ENCODE peak calls at places on chromosome 3, in nine cellular contexts. One of them, this sample, is unnamed.

GRCh38 chr3:39962566-39962965 is 153.2 kb downstream of the MYRIP start:
- DNase-seq in fibroblast of the aortic adventitia: peak
- DNase-seq in SK-N-SH: no peak
- DNase-seq in endothelial cell: no peak
- DNase-seq in astrocyte: peak
- DNase-seq in CD4-positive, alpha-beta T cell: no peak
- DNase-seq in HFFc6: no peak
- DNase-seq in mammary epithelial cell: no peak
- DNase-seq in breast epithelium: no peak
- DNase-seq in this sample: no peak

GRCh38 chr3:67691207-67691606 is 36.8 kb upstream of the SUCLG2 start:
- DNase-seq in CD4-positive, alpha-beta T cell: no peak
- DNase-seq in HFFc6: no peak
- DNase-seq in astrocyte: no peak
- DNase-seq in mammary epithelial cell: no peak
- DNase-seq in endothelial cell: no peak
- DNase-seq in fibroblast of the aortic adventitia: no peak
- DNase-seq in breast epithelium: no peak
- DNase-seq in SK-N-SH: no peak
- DNase-seq in this sample: no peak

GRCh38 chr3:171932153-171932567 is 89.0 kb downstream of the TMEM212 start:
- DNase-seq in fibroblast of the aortic adventitia: no peak
- DNase-seq in endothelial cell: no peak
- DNase-seq in CD4-positive, alpha-beta T cell: no peak
- DNase-seq in SK-N-SH: no peak
- DNase-seq in HFFc6: no peak
- DNase-seq in mammary epithelial cell: no peak
- DNase-seq in breast epithelium: no peak
- DNase-seq in astrocyte: no peak
- DNase-seq in this sample: no peak

GRCh38 chr3:10951295-10951926 is 41.1 kb upstream of the SLC6A1 start:
- DNase-seq in astrocyte: no peak
- DNase-seq in mammary epithelial cell: no peak
- DNase-seq in HFFc6: no peak
- DNase-seq in CD4-positive, alpha-beta T cell: no peak
- DNase-seq in endothelial cell: no peak
- DNase-seq in breast epithelium: no peak
- DNase-seq in fibroblast of the aortic adventitia: no peak
- DNase-seq in SK-N-SH: no peak
- DNase-seq in this sample: no peak

GRCh38 chr3:53705774-53706173 is 140.4 kb downstream of the CHDH start:
- DNase-seq in CD4-positive, alpha-beta T cell: no peak
- DNase-seq in endothelial cell: no peak
- DNase-seq in mammary epithelial cell: no peak
- DNase-seq in SK-N-SH: no peak
- DNase-seq in astrocyte: no peak
- DNase-seq in HFFc6: no peak
- DNase-seq in breast epithelium: no peak
- DNase-seq in fibroblast of the aortic adventitia: no peak
- DNase-seq in this sample: peak

GRCh38 chr3:99920530-99921376 is 103.1 kb downstream of the CMSS1 start:
- DNase-seq in CD4-positive, alpha-beta T cell: no peak
- DNase-seq in endothelial cell: no peak
- DNase-seq in HFFc6: no peak
- DNase-seq in astrocyte: no peak
- DNase-seq in SK-N-SH: no peak
- DNase-seq in breast epithelium: no peak
- DNase-seq in fibroblast of the aortic adventitia: peak
- DNase-seq in mammary epithelial cell: peak
- DNase-seq in this sample: no peak

GRCh38 chr3:119580148-119580760 is 962 bp downstream of the ADPRH start:
- DNase-seq in endothelial cell: peak
- DNase-seq in CD4-positive, alpha-beta T cell: no peak
- DNase-seq in SK-N-SH: peak
- DNase-seq in fibroblast of the aortic adventitia: no peak
- DNase-seq in astrocyte: no peak
- DNase-seq in breast epithelium: no peak
- DNase-seq in mammary epithelial cell: no peak
- DNase-seq in HFFc6: no peak
- DNase-seq in this sample: no peak

GRCh38 chr3:128470134-128470915 is 3.6 kb upstream of the DNAJB8 start:
- DNase-seq in breast epithelium: no peak
- DNase-seq in mammary epithelial cell: no peak
- DNase-seq in fibroblast of the aortic adventitia: no peak
- DNase-seq in astrocyte: no peak
- DNase-seq in SK-N-SH: peak
- DNase-seq in HFFc6: no peak
- DNase-seq in CD4-positive, alpha-beta T cell: no peak
- DNase-seq in endothelial cell: no peak
- DNase-seq in this sample: no peak

GRCh38 chr3:46693038-46693896 is at the start of gene ALS2CL:
- DNase-seq in fibroblast of the aortic adventitia: no peak
- DNase-seq in breast epithelium: peak
- DNase-seq in astrocyte: no peak
- DNase-seq in CD4-positive, alpha-beta T cell: peak
- DNase-seq in SK-N-SH: peak
- DNase-seq in HFFc6: no peak
- DNase-seq in mammary epithelial cell: peak
- DNase-seq in endothelial cell: peak
- DNase-seq in this sample: peak

GRCh38 chr3:43389388-43390254 is 103.3 kb downstream of the SNRK start:
- DNase-seq in SK-N-SH: no peak
- DNase-seq in fibroblast of the aortic adventitia: peak
- DNase-seq in mammary epithelial cell: peak
- DNase-seq in CD4-positive, alpha-beta T cell: peak
- DNase-seq in endothelial cell: peak
- DNase-seq in HFFc6: no peak
- DNase-seq in breast epithelium: peak
- DNase-seq in astrocyte: peak
- DNase-seq in this sample: no peak

GRCh38 chr3:138072816-138073215 is 42.6 kb downstream of the DZIP1L start:
- DNase-seq in SK-N-SH: no peak
- DNase-seq in endothelial cell: no peak
- DNase-seq in HFFc6: no peak
- DNase-seq in CD4-positive, alpha-beta T cell: no peak
- DNase-seq in breast epithelium: no peak
- DNase-seq in fibroblast of the aortic adventitia: no peak
- DNase-seq in astrocyte: no peak
- DNase-seq in mammary epithelial cell: no peak
- DNase-seq in this sample: no peak

GRCh38 chr3:117285721-117286120 is 576.1 kb downstream of the TUSC7 start:
- DNase-seq in astrocyte: no peak
- DNase-seq in endothelial cell: no peak
- DNase-seq in SK-N-SH: no peak
- DNase-seq in mammary epithelial cell: no peak
- DNase-seq in CD4-positive, alpha-beta T cell: no peak
- DNase-seq in breast epithelium: no peak
- DNase-seq in HFFc6: no peak
- DNase-seq in fibroblast of the aortic adventitia: no peak
- DNase-seq in this sample: no peak

GRCh38 chr3:188230962-188231361 is 77.0 kb downstream of the LPP start:
- DNase-seq in endothelial cell: no peak
- DNase-seq in mammary epithelial cell: peak
- DNase-seq in SK-N-SH: no peak
- DNase-seq in CD4-positive, alpha-beta T cell: no peak
- DNase-seq in breast epithelium: no peak
- DNase-seq in HFFc6: peak
- DNase-seq in astrocyte: peak
- DNase-seq in fibroblast of the aortic adventitia: peak
- DNase-seq in this sample: no peak

GRCh38 chr3:14921034-14921616 is 26.3 kb upstream of the NR2C2 start:
- DNase-seq in fibroblast of the aortic adventitia: peak
- DNase-seq in SK-N-SH: peak
- DNase-seq in astrocyte: peak
- DNase-seq in CD4-positive, alpha-beta T cell: peak
- DNase-seq in endothelial cell: peak
- DNase-seq in HFFc6: peak
- DNase-seq in breast epithelium: peak
- DNase-seq in mammary epithelial cell: peak
- DNase-seq in this sample: peak

GRCh38 chr3:42001777-42002176 is 39.9 kb upstream of the ULK4 start:
- DNase-seq in endothelial cell: no peak
- DNase-seq in astrocyte: no peak
- DNase-seq in SK-N-SH: no peak
- DNase-seq in fibroblast of the aortic adventitia: no peak
- DNase-seq in breast epithelium: no peak
- DNase-seq in HFFc6: no peak
- DNase-seq in CD4-positive, alpha-beta T cell: no peak
- DNase-seq in mammary epithelial cell: no peak
- DNase-seq in this sample: no peak

GRCh38 chr3:21779909-21780308 is 28.9 kb upstream of the ZNF385D start:
- DNase-seq in fibroblast of the aortic adventitia: no peak
- DNase-seq in HFFc6: no peak
- DNase-seq in breast epithelium: no peak
- DNase-seq in mammary epithelial cell: no peak
- DNase-seq in SK-N-SH: no peak
- DNase-seq in CD4-positive, alpha-beta T cell: no peak
- DNase-seq in endothelial cell: no peak
- DNase-seq in astrocyte: no peak
- DNase-seq in this sample: no peak

GRCh38 chr3:180698760-180699270 is 19.5 kb upstream of the CCDC39 start:
- DNase-seq in CD4-positive, alpha-beta T cell: no peak
- DNase-seq in SK-N-SH: no peak
- DNase-seq in fibroblast of the aortic adventitia: no peak
- DNase-seq in HFFc6: no peak
- DNase-seq in endothelial cell: no peak
- DNase-seq in astrocyte: no peak
- DNase-seq in mammary epithelial cell: peak
- DNase-seq in breast epithelium: no peak
- DNase-seq in this sample: no peak

GRCh38 chr3:25661694-25662455 is 2.8 kb downstream of the TOP2B start:
- DNase-seq in mammary epithelial cell: no peak
- DNase-seq in fibroblast of the aortic adventitia: peak
- DNase-seq in astrocyte: no peak
- DNase-seq in endothelial cell: no peak
- DNase-seq in CD4-positive, alpha-beta T cell: no peak
- DNase-seq in SK-N-SH: peak
- DNase-seq in breast epithelium: no peak
- DNase-seq in HFFc6: no peak
- DNase-seq in this sample: no peak
- TF ChIP-seq CTCF in mammary epithelial cell: no peak
- TF ChIP-seq CTCF in fibroblast of the aortic adventitia: no peak
- TF ChIP-seq CTCF in astrocyte: no peak
- TF ChIP-seq CTCF in endothelial cell: no peak
- TF ChIP-seq CTCF in CD4-positive, alpha-beta T cell: no peak
- TF ChIP-seq CTCF in SK-N-SH: no peak
- TF ChIP-seq CTCF in breast epithelium: no peak
- TF ChIP-seq CTCF in HFFc6: no peak
- TF ChIP-seq CTCF in this sample: no peak

DNA sequence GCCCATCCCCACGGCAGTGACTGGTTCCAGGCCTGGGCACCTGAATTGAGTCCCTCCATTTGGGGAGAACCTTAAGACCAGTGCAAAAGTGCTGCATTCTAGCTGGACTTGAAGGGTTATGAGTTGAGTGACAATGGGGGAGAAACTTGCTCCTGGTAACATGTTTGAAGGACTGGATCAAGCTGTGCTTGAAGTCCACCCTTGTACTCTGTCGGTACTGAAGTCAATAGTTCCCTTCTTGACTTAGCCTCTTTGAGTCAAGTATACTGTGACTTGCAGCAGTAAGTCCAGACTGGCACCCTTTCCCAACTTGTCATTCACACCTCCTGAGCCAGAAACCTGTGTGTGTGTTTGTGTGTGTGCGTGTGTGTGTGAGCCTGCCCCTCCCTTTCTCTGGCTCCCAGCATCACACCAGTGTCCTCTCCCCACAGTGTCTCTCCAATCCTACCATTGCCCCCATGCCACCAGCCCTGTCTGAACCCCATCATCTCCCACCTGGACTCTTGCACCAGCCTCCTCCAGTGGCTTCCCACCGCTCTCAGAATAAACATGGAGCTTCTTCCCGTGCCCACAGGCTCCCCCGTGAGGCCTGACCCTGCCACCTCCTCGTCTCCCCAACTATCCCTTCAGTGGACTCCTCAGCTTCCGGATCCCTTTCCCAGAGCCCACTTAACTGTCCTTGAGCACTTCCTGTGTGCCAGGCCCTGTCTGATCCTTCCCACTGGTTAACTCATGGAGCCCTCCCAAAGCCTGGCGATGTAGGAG is 10.2 kb upstream of the FBLN2 start:
- DNase-seq in fibroblast of the aortic adventitia: no peak
- DNase-seq in endothelial cell: no peak
- DNase-seq in mammary epithelial cell: no peak
- DNase-seq in breast epithelium: no peak
- DNase-seq in astrocyte: no peak
- DNase-seq in HFFc6: no peak
- DNase-seq in SK-N-SH: no peak
- DNase-seq in CD4-positive, alpha-beta T cell: no peak
- DNase-seq in this sample: no peak
- TF ChIP-seq CTCF in fibroblast of the aortic adventitia: no peak
- TF ChIP-seq CTCF in endothelial cell: no peak
- TF ChIP-seq CTCF in mammary epithelial cell: no peak
- TF ChIP-seq CTCF in breast epithelium: no peak
- TF ChIP-seq CTCF in astrocyte: no peak
- TF ChIP-seq CTCF in HFFc6: peak
- TF ChIP-seq CTCF in SK-N-SH: no peak
- TF ChIP-seq CTCF in CD4-positive, alpha-beta T cell: no peak
- TF ChIP-seq CTCF in this sample: no peak

GRCh38 chr3:58900372-58900771 is 149.5 kb downstream of the CFAP20DC start:
- DNase-seq in CD4-positive, alpha-beta T cell: no peak
- DNase-seq in breast epithelium: no peak
- DNase-seq in SK-N-SH: peak
- DNase-seq in astrocyte: no peak
- DNase-seq in endothelial cell: no peak
- DNase-seq in mammary epithelial cell: no peak
- DNase-seq in HFFc6: no peak
- DNase-seq in fibroblast of the aortic adventitia: peak
- DNase-seq in this sample: no peak
- TF ChIP-seq CTCF in CD4-positive, alpha-beta T cell: no peak
- TF ChIP-seq CTCF in breast epithelium: no peak
- TF ChIP-seq CTCF in SK-N-SH: no peak
- TF ChIP-seq CTCF in astrocyte: no peak
- TF ChIP-seq CTCF in endothelial cell: no peak
- TF ChIP-seq CTCF in mammary epithelial cell: no peak
- TF ChIP-seq CTCF in HFFc6: no peak
- TF ChIP-seq CTCF in fibroblast of the aortic adventitia: no peak
- TF ChIP-seq CTCF in this sample: no peak

DNA sequence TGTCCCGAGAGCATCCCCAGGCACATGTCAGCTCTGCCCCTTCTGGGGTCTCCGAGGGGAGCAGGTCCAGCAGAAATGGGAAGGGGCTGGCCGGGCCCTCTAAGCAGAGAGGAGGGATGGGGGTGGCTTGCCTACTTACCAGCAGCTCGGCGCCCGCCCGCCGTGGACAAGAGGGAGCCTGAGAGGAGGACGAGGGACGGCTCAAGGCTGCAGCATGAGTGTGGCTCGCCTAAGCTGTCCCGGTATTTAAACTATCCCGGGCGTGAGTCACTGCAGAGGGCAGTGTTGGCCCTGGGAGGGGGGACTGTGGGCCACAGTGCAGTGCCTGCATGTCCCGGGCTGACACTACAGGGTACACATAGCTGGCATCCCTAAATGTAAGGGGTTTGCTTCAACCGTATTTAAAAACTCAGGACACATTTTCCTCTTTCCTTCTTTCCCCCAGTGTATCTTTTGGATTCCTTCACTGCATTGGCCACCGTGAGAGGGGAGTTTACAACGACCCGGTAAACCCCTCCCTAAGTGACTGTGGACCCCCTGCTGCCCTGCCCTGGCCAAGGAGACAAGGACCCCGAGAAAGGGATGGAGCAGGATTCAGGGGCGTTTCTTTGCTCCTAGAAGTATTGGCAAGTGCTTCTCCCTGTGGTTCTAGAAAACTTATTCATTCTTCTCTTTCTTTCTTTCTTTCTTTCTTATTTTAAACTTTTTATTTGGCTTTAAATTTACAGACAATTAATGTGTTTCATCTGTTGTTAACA is at the start of gene LRRC15:
- DNase-seq in SK-N-SH: no peak
- DNase-seq in mammary epithelial cell: peak
- DNase-seq in breast epithelium: no peak
- DNase-seq in CD4-positive, alpha-beta T cell: no peak
- DNase-seq in astrocyte: peak
- DNase-seq in fibroblast of the aortic adventitia: peak
- DNase-seq in endothelial cell: peak
- DNase-seq in HFFc6: peak
- DNase-seq in this sample: no peak
- TF ChIP-seq CTCF in SK-N-SH: no peak
- TF ChIP-seq CTCF in mammary epithelial cell: no peak
- TF ChIP-seq CTCF in breast epithelium: no peak
- TF ChIP-seq CTCF in CD4-positive, alpha-beta T cell: no peak
- TF ChIP-seq CTCF in astrocyte: no peak
- TF ChIP-seq CTCF in fibroblast of the aortic adventitia: no peak
- TF ChIP-seq CTCF in endothelial cell: no peak
- TF ChIP-seq CTCF in HFFc6: no peak
- TF ChIP-seq CTCF in this sample: no peak

This sample was measured in type B pancreatic cell.